ENCODE peak calls at places on chromosomes 1 and 21, in eight cellular contexts. One of them, this sample, is unnamed.

GRCh38 chr1:3495776-3496745 is 41.6 kb downstream of the ARHGEF16 start:
- DNase-seq in hepatic stellate cell: no peak
- DNase-seq in mucosa of descending colon: no peak
- DNase-seq in left kidney: no peak
- DNase-seq in hepatocyte: no peak
- DNase-seq in RWPE1: no peak
- DNase-seq in GM04503: no peak
- DNase-seq in activated naive CD4-positive, alpha-beta T cell treated with anti-CD3 and anti-CD28 coated beads, Interleukin-2, amount 50 U/mL, for 16 hours: no peak
- DNase-seq in this sample: no peak

GRCh38 chr1:4207183-4207582 is 307.1 kb upstream of the C1orf174 start:
- DNase-seq in hepatic stellate cell: no peak
- DNase-seq in mucosa of descending colon: no peak
- DNase-seq in left kidney: no peak
- DNase-seq in hepatocyte: no peak
- DNase-seq in RWPE1: no peak
- DNase-seq in GM04503: no peak
- DNase-seq in activated naive CD4-positive, alpha-beta T cell treated with anti-CD3 and anti-CD28 coated beads, Interleukin-2, amount 50 U/mL, for 16 hours: no peak
- DNase-seq in this sample: no peak

GRCh38 chr1:234730542-234731370 is 120.8 kb upstream of the IRF2BP2 start:
- DNase-seq in hepatic stellate cell: no peak
- DNase-seq in mucosa of descending colon: no peak
- DNase-seq in left kidney: no peak
- DNase-seq in hepatocyte: no peak
- DNase-seq in RWPE1: no peak
- DNase-seq in GM04503: no peak
- DNase-seq in activated naive CD4-positive, alpha-beta T cell treated with anti-CD3 and anti-CD28 coated beads, Interleukin-2, amount 50 U/mL, for 16 hours: peak
- DNase-seq in this sample: no peak

GRCh38 chr21:45994086-45994661 is 12.6 kb downstream of the COL6A1 start:
- DNase-seq in hepatic stellate cell: no peak
- DNase-seq in mucosa of descending colon: peak
- DNase-seq in left kidney: no peak
- DNase-seq in hepatocyte: no peak
- DNase-seq in RWPE1: no peak
- DNase-seq in GM04503: no peak
- DNase-seq in activated naive CD4-positive, alpha-beta T cell treated with anti-CD3 and anti-CD28 coated beads, Interleukin-2, amount 50 U/mL, for 16 hours: no peak
- DNase-seq in this sample: no peak

GRCh38 chr1:228399531-228400236 is 7.0 kb downstream of the TRIM11 start:
- DNase-seq in hepatic stellate cell: no peak
- DNase-seq in mucosa of descending colon: no peak
- DNase-seq in left kidney: no peak
- DNase-seq in hepatocyte: no peak
- DNase-seq in RWPE1: no peak
- DNase-seq in GM04503: no peak
- DNase-seq in activated naive CD4-positive, alpha-beta T cell treated with anti-CD3 and anti-CD28 coated beads, Interleukin-2, amount 50 U/mL, for 16 hours: no peak
- DNase-seq in this sample: no peak

GRCh38 chr1:11051781-11052510 is 4.9 kb upstream of the MASP2 start:
- DNase-seq in hepatic stellate cell: no peak
- DNase-seq in mucosa of descending colon: no peak
- DNase-seq in left kidney: no peak
- DNase-seq in hepatocyte: no peak
- DNase-seq in RWPE1: no peak
- DNase-seq in GM04503: no peak
- DNase-seq in activated naive CD4-positive, alpha-beta T cell treated with anti-CD3 and anti-CD28 coated beads, Interleukin-2, amount 50 U/mL, for 16 hours: no peak
- DNase-seq in this sample: no peak

GRCh38 chr1:93617670-93618488 is 63.8 kb downstream of the BCAR3 start:
- DNase-seq in hepatic stellate cell: no peak
- DNase-seq in mucosa of descending colon: peak
- DNase-seq in left kidney: peak
- DNase-seq in hepatocyte: peak
- DNase-seq in RWPE1: no peak
- DNase-seq in GM04503: no peak
- DNase-seq in activated naive CD4-positive, alpha-beta T cell treated with anti-CD3 and anti-CD28 coated beads, Interleukin-2, amount 50 U/mL, for 16 hours: no peak
- DNase-seq in this sample: no peak

GRCh38 chr1:37721565-37721964 is 29.2 kb downstream of the CDCA8 start:
- DNase-seq in hepatic stellate cell: no peak
- DNase-seq in mucosa of descending colon: no peak
- DNase-seq in left kidney: no peak
- DNase-seq in hepatocyte: no peak
- DNase-seq in RWPE1: no peak
- DNase-seq in GM04503: no peak
- DNase-seq in activated naive CD4-positive, alpha-beta T cell treated with anti-CD3 and anti-CD28 coated beads, Interleukin-2, amount 50 U/mL, for 16 hours: no peak
- DNase-seq in this sample: no peak

GRCh38 chr1:47405697-47406096 is 10.4 kb upstream of the FOXE3 start:
- DNase-seq in hepatic stellate cell: no peak
- DNase-seq in mucosa of descending colon: no peak
- DNase-seq in left kidney: peak
- DNase-seq in hepatocyte: no peak
- DNase-seq in RWPE1: no peak
- DNase-seq in GM04503: no peak
- DNase-seq in activated naive CD4-positive, alpha-beta T cell treated with anti-CD3 and anti-CD28 coated beads, Interleukin-2, amount 50 U/mL, for 16 hours: no peak
- DNase-seq in this sample: no peak

GRCh38 chr1:111756124-111756513 is 418 bp downstream of the DDX20 start:
- DNase-seq in hepatic stellate cell: no peak
- DNase-seq in mucosa of descending colon: no peak
- DNase-seq in left kidney: no peak
- DNase-seq in hepatocyte: no peak
- DNase-seq in RWPE1: peak
- DNase-seq in GM04503: no peak
- DNase-seq in activated naive CD4-positive, alpha-beta T cell treated with anti-CD3 and anti-CD28 coated beads, Interleukin-2, amount 50 U/mL, for 16 hours: no peak
- DNase-seq in this sample: no peak

GRCh38 chr1:88175631-88176226 is 508.3 kb upstream of the PKN2 start:
- DNase-seq in hepatic stellate cell: no peak
- DNase-seq in mucosa of descending colon: peak
- DNase-seq in left kidney: peak
- DNase-seq in hepatocyte: peak
- DNase-seq in RWPE1: no peak
- DNase-seq in GM04503: no peak
- DNase-seq in activated naive CD4-positive, alpha-beta T cell treated with anti-CD3 and anti-CD28 coated beads, Interleukin-2, amount 50 U/mL, for 16 hours: no peak
- DNase-seq in this sample: no peak

GRCh38 chr1:114009393-114009792 is 30.1 kb downstream of the OLFML3 start:
- DNase-seq in hepatic stellate cell: no peak
- DNase-seq in mucosa of descending colon: no peak
- DNase-seq in left kidney: no peak
- DNase-seq in hepatocyte: no peak
- DNase-seq in RWPE1: no peak
- DNase-seq in GM04503: peak
- DNase-seq in activated naive CD4-positive, alpha-beta T cell treated with anti-CD3 and anti-CD28 coated beads, Interleukin-2, amount 50 U/mL, for 16 hours: no peak
- DNase-seq in this sample: no peak

GRCh38 chr1:87594736-87595383 is 266.2 kb downstream of the LMO4 start:
- DNase-seq in hepatic stellate cell: no peak
- DNase-seq in mucosa of descending colon: no peak
- DNase-seq in left kidney: peak
- DNase-seq in hepatocyte: peak
- DNase-seq in RWPE1: no peak
- DNase-seq in GM04503: no peak
- DNase-seq in activated naive CD4-positive, alpha-beta T cell treated with anti-CD3 and anti-CD28 coated beads, Interleukin-2, amount 50 U/mL, for 16 hours: no peak
- DNase-seq in this sample: no peak

GRCh38 chr1:74593887-74594866 is 79.4 kb downstream of the ERICH3 start:
- DNase-seq in hepatic stellate cell: no peak
- DNase-seq in mucosa of descending colon: no peak
- DNase-seq in left kidney: no peak
- DNase-seq in hepatocyte: peak
- DNase-seq in RWPE1: no peak
- DNase-seq in GM04503: no peak
- DNase-seq in activated naive CD4-positive, alpha-beta T cell treated with anti-CD3 and anti-CD28 coated beads, Interleukin-2, amount 50 U/mL, for 16 hours: no peak
- DNase-seq in this sample: no peak

GRCh38 chr1:183275322-183275721 is 89.3 kb downstream of the LAMC2 start:
- DNase-seq in hepatic stellate cell: no peak
- DNase-seq in mucosa of descending colon: no peak
- DNase-seq in left kidney: no peak
- DNase-seq in hepatocyte: no peak
- DNase-seq in RWPE1: no peak
- DNase-seq in GM04503: no peak
- DNase-seq in activated naive CD4-positive, alpha-beta T cell treated with anti-CD3 and anti-CD28 coated beads, Interleukin-2, amount 50 U/mL, for 16 hours: no peak
- DNase-seq in this sample: no peak

GRCh38 chr1:53195913-53196484 is 625 bp upstream of the CPT2 start:
- DNase-seq in hepatic stellate cell: no peak
- DNase-seq in mucosa of descending colon: no peak
- DNase-seq in left kidney: no peak
- DNase-seq in hepatocyte: peak
- DNase-seq in RWPE1: no peak
- DNase-seq in GM04503: no peak
- DNase-seq in activated naive CD4-positive, alpha-beta T cell treated with anti-CD3 and anti-CD28 coated beads, Interleukin-2, amount 50 U/mL, for 16 hours: no peak
- DNase-seq in this sample: no peak

GRCh38 chr1:172005856-172006255 is 164.6 kb downstream of the DNM3 start:
- DNase-seq in hepatic stellate cell: no peak
- DNase-seq in mucosa of descending colon: no peak
- DNase-seq in left kidney: peak
- DNase-seq in hepatocyte: peak
- DNase-seq in RWPE1: no peak
- DNase-seq in GM04503: no peak
- DNase-seq in activated naive CD4-positive, alpha-beta T cell treated with anti-CD3 and anti-CD28 coated beads, Interleukin-2, amount 50 U/mL, for 16 hours: no peak
- DNase-seq in this sample: no peak

GRCh38 chr1:161069201-161069685 is 448 bp downstream of the ARHGAP30 start:
- DNase-seq in hepatic stellate cell: no peak
- DNase-seq in mucosa of descending colon: no peak
- DNase-seq in left kidney: no peak
- DNase-seq in hepatocyte: peak
- DNase-seq in RWPE1: no peak
- DNase-seq in GM04503: no peak
- DNase-seq in activated naive CD4-positive, alpha-beta T cell treated with anti-CD3 and anti-CD28 coated beads, Interleukin-2, amount 50 U/mL, for 16 hours: no peak
- DNase-seq in this sample: no peak

GRCh38 chr1:31723828-31724359 is 20.1 kb upstream of the COL16A1 start:
- DNase-seq in hepatic stellate cell: peak
- DNase-seq in mucosa of descending colon: peak
- DNase-seq in left kidney: peak
- DNase-seq in hepatocyte: peak
- DNase-seq in RWPE1: peak
- DNase-seq in GM04503: no peak
- DNase-seq in activated naive CD4-positive, alpha-beta T cell treated with anti-CD3 and anti-CD28 coated beads, Interleukin-2, amount 50 U/mL, for 16 hours: peak
- DNase-seq in this sample: no peak

GRCh38 chr1:53554592-53555305 is 95.5 kb downstream of the DMRTB1 start:
- DNase-seq in hepatic stellate cell: no peak
- DNase-seq in mucosa of descending colon: peak
- DNase-seq in left kidney: no peak
- DNase-seq in hepatocyte: no peak
- DNase-seq in RWPE1: no peak
- DNase-seq in GM04503: no peak
- DNase-seq in activated naive CD4-positive, alpha-beta T cell treated with anti-CD3 and anti-CD28 coated beads, Interleukin-2, amount 50 U/mL, for 16 hours: peak
- DNase-seq in this sample: no peak

GRCh38 chr1:109444376-109444775 is 18.1 kb upstream of the PSMA5 start:
- DNase-seq in hepatic stellate cell: no peak
- DNase-seq in mucosa of descending colon: no peak
- DNase-seq in left kidney: no peak
- DNase-seq in hepatocyte: no peak
- DNase-seq in RWPE1: no peak
- DNase-seq in GM04503: no peak
- DNase-seq in activated naive CD4-positive, alpha-beta T cell treated with anti-CD3 and anti-CD28 coated beads, Interleukin-2, amount 50 U/mL, for 16 hours: no peak
- DNase-seq in this sample: no peak

GRCh38 chr1:205381305-205381704 is 24.6 kb upstream of the KLHDC8A start:
- DNase-seq in hepatic stellate cell: no peak
- DNase-seq in mucosa of descending colon: no peak
- DNase-seq in left kidney: no peak
- DNase-seq in hepatocyte: no peak
- DNase-seq in RWPE1: no peak
- DNase-seq in GM04503: no peak
- DNase-seq in activated naive CD4-positive, alpha-beta T cell treated with anti-CD3 and anti-CD28 coated beads, Interleukin-2, amount 50 U/mL, for 16 hours: no peak
- DNase-seq in this sample: no peak

GRCh38 chr1:112524251-112524650 is 15.5 kb downstream of the WNT2B start:
- DNase-seq in hepatic stellate cell: no peak
- DNase-seq in mucosa of descending colon: no peak
- DNase-seq in left kidney: peak
- DNase-seq in hepatocyte: peak
- DNase-seq in RWPE1: no peak
- DNase-seq in GM04503: peak
- DNase-seq in activated naive CD4-positive, alpha-beta T cell treated with anti-CD3 and anti-CD28 coated beads, Interleukin-2, amount 50 U/mL, for 16 hours: no peak
- DNase-seq in this sample: no peak

GRCh38 chr1:116356673-116357072 is 16.4 kb upstream of the ATP1A1 start:
- DNase-seq in hepatic stellate cell: no peak
- DNase-seq in mucosa of descending colon: no peak
- DNase-seq in left kidney: no peak
- DNase-seq in hepatocyte: no peak
- DNase-seq in RWPE1: no peak
- DNase-seq in GM04503: no peak
- DNase-seq in activated naive CD4-positive, alpha-beta T cell treated with anti-CD3 and anti-CD28 coated beads, Interleukin-2, amount 50 U/mL, for 16 hours: no peak
- DNase-seq in this sample: no peak

GRCh38 chr1:18396247-18396646 is 84.5 kb upstream of the KLHDC7A start:
- DNase-seq in hepatic stellate cell: no peak
- DNase-seq in mucosa of descending colon: no peak
- DNase-seq in left kidney: no peak
- DNase-seq in hepatocyte: peak
- DNase-seq in RWPE1: peak
- DNase-seq in GM04503: no peak
- DNase-seq in activated naive CD4-positive, alpha-beta T cell treated with anti-CD3 and anti-CD28 coated beads, Interleukin-2, amount 50 U/mL, for 16 hours: no peak
- DNase-seq in this sample: no peak

GRCh38 chr1:182110635-182111034 is 49.1 kb upstream of the ZNF648 start:
- DNase-seq in hepatic stellate cell: no peak
- DNase-seq in mucosa of descending colon: no peak
- DNase-seq in left kidney: peak
- DNase-seq in hepatocyte: no peak
- DNase-seq in RWPE1: no peak
- DNase-seq in GM04503: no peak
- DNase-seq in activated naive CD4-positive, alpha-beta T cell treated with anti-CD3 and anti-CD28 coated beads, Interleukin-2, amount 50 U/mL, for 16 hours: no peak
- DNase-seq in this sample: no peak

GRCh38 chr1:117657949-117658660 is 52.3 kb downstream of the TENT5C start:
- DNase-seq in hepatic stellate cell: no peak
- DNase-seq in mucosa of descending colon: no peak
- DNase-seq in left kidney: no peak
- DNase-seq in hepatocyte: no peak
- DNase-seq in RWPE1: no peak
- DNase-seq in GM04503: no peak
- DNase-seq in activated naive CD4-positive, alpha-beta T cell treated with anti-CD3 and anti-CD28 coated beads, Interleukin-2, amount 50 U/mL, for 16 hours: no peak
- DNase-seq in this sample: no peak

GRCh38 chr1:118785246-118785645 is 202.9 kb downstream of the TBX15 start:
- DNase-seq in hepatic stellate cell: no peak
- DNase-seq in mucosa of descending colon: no peak
- DNase-seq in left kidney: no peak
- DNase-seq in hepatocyte: no peak
- DNase-seq in RWPE1: no peak
- DNase-seq in GM04503: no peak
- DNase-seq in activated naive CD4-positive, alpha-beta T cell treated with anti-CD3 and anti-CD28 coated beads, Interleukin-2, amount 50 U/mL, for 16 hours: no peak
- DNase-seq in this sample: no peak

GRCh38 chr1:69862906-69863305 is 295.2 kb downstream of the LRRC7 start:
- DNase-seq in hepatic stellate cell: no peak
- DNase-seq in mucosa of descending colon: no peak
- DNase-seq in left kidney: no peak
- DNase-seq in hepatocyte: no peak
- DNase-seq in RWPE1: no peak
- DNase-seq in GM04503: no peak
- DNase-seq in activated naive CD4-positive, alpha-beta T cell treated with anti-CD3 and anti-CD28 coated beads, Interleukin-2, amount 50 U/mL, for 16 hours: no peak
- DNase-seq in this sample: no peak

GRCh38 chr1:160838876-160839275 is 23.8 kb downstream of the CD244 start:
- DNase-seq in hepatic stellate cell: no peak
- DNase-seq in mucosa of descending colon: no peak
- DNase-seq in left kidney: no peak
- DNase-seq in hepatocyte: no peak
- DNase-seq in RWPE1: no peak
- DNase-seq in GM04503: no peak
- DNase-seq in activated naive CD4-positive, alpha-beta T cell treated with anti-CD3 and anti-CD28 coated beads, Interleukin-2, amount 50 U/mL, for 16 hours: no peak
- DNase-seq in this sample: no peak

This sample was measured in cerebellar nuclear complex.